ENCODE peak calls at places on chromosome 12, in six cellular contexts. One of them, this sample, is unnamed.

GRCh38 chr12:122947352-122947792 is 18.9 kb downstream of the ABCB9 start:
- DNase-seq in ecto neural progenitor cell: no peak
- DNase-seq in Peyer's patch: no peak
- DNase-seq in nephron progenitor cell: no peak
- DNase-seq in HL-60: peak
- DNase-seq in left cardiac atrium: peak
- DNase-seq in this sample: no peak

GRCh38 chr12:19783547-19784444 is 344.5 kb downstream of the AEBP2 start:
- DNase-seq in ecto neural progenitor cell: peak
- DNase-seq in Peyer's patch: no peak
- DNase-seq in nephron progenitor cell: peak
- DNase-seq in HL-60: no peak
- DNase-seq in left cardiac atrium: no peak
- DNase-seq in this sample: no peak

GRCh38 chr12:32671930-32672785 is 6.9 kb upstream of the DNM1L start:
- DNase-seq in ecto neural progenitor cell: no peak
- DNase-seq in Peyer's patch: no peak
- DNase-seq in nephron progenitor cell: peak
- DNase-seq in HL-60: peak
- DNase-seq in left cardiac atrium: no peak
- DNase-seq in this sample: peak

GRCh38 chr12:112734859-112735258 is 56.7 kb upstream of the RPH3A start:
- DNase-seq in ecto neural progenitor cell: no peak
- DNase-seq in Peyer's patch: no peak
- DNase-seq in nephron progenitor cell: no peak
- DNase-seq in HL-60: no peak
- DNase-seq in left cardiac atrium: no peak
- DNase-seq in this sample: no peak

GRCh38 chr12:2161478-2161877 is 108.7 kb downstream of the CACNA1C start:
- DNase-seq in ecto neural progenitor cell: no peak
- DNase-seq in Peyer's patch: no peak
- DNase-seq in nephron progenitor cell: no peak
- DNase-seq in HL-60: no peak
- DNase-seq in left cardiac atrium: peak
- DNase-seq in this sample: no peak

GRCh38 chr12:130049666-130050065 is 112.6 kb upstream of the FZD10 start:
- DNase-seq in ecto neural progenitor cell: no peak
- DNase-seq in Peyer's patch: no peak
- DNase-seq in nephron progenitor cell: no peak
- DNase-seq in HL-60: no peak
- DNase-seq in left cardiac atrium: no peak
- DNase-seq in this sample: no peak

GRCh38 chr12:30795660-30796507 is 41.1 kb upstream of the CAPRIN2 start:
- DNase-seq in ecto neural progenitor cell: peak
- DNase-seq in Peyer's patch: peak
- DNase-seq in nephron progenitor cell: peak
- DNase-seq in HL-60: no peak
- DNase-seq in left cardiac atrium: peak
- DNase-seq in this sample: peak

GRCh38 chr12:27922591-27923139 is 49.9 kb downstream of the PTHLH start:
- DNase-seq in ecto neural progenitor cell: no peak
- DNase-seq in Peyer's patch: no peak
- DNase-seq in nephron progenitor cell: no peak
- DNase-seq in HL-60: no peak
- DNase-seq in left cardiac atrium: peak
- DNase-seq in this sample: no peak

GRCh38 chr12:120831648-120832267 is 72.4 kb downstream of the SPPL3 start:
- DNase-seq in ecto neural progenitor cell: no peak
- DNase-seq in Peyer's patch: no peak
- DNase-seq in nephron progenitor cell: no peak
- DNase-seq in HL-60: no peak
- DNase-seq in left cardiac atrium: no peak
- DNase-seq in this sample: no peak

GRCh38 chr12:13234045-13234641 is 37.6 kb downstream of the EMP1 start:
- DNase-seq in ecto neural progenitor cell: peak
- DNase-seq in Peyer's patch: no peak
- DNase-seq in nephron progenitor cell: peak
- DNase-seq in HL-60: peak
- DNase-seq in left cardiac atrium: peak
- DNase-seq in this sample: peak

GRCh38 chr12:65637774-65638173 is 186.5 kb upstream of the HMGA2 start:
- DNase-seq in ecto neural progenitor cell: no peak
- DNase-seq in Peyer's patch: no peak
- DNase-seq in nephron progenitor cell: no peak
- DNase-seq in HL-60: no peak
- DNase-seq in left cardiac atrium: no peak
- DNase-seq in this sample: no peak

GRCh38 chr12:57810450-57810849 is 8.1 kb downstream of the AVIL start:
- DNase-seq in ecto neural progenitor cell: no peak
- DNase-seq in Peyer's patch: no peak
- DNase-seq in nephron progenitor cell: no peak
- DNase-seq in HL-60: peak
- DNase-seq in left cardiac atrium: no peak
- DNase-seq in this sample: no peak